ENCODE peak calls at places on chromosomes 6 and 20, in five cellular contexts. U is fibroblast of mammary gland, R is G401, Z is NCI-H1092, T is lung. B is an unnamed sample.

GRCh38 chr20:62991196-62991807 is 15.5 kb downstream of the BHLHE23 start:
- DNase-seq in U (no peak), R (no peak), Z (no peak), T (no peak), B (no peak)

GRCh38 chr6:112665815-112666214 is 318.7 kb downstream of the RFPL4B start:
- DNase-seq in U (peak; percentile 75), R (no peak), Z (no peak), T (no peak), B (no peak)

GRCh38 chr6:111377558-111378120 is 105.4 kb downstream of the REV3L start:
- DNase-seq in U (peak; percentile 18), R (no peak), Z (no peak), T (no peak), B (no peak)

GRCh38 chr6:437042-437402 is 45.5 kb downstream of the IRF4 start:
- DNase-seq in U (peak; percentile 91), R (no peak), Z (no peak), T (no peak), B (no peak)

GRCh38 chr20:43068482-43068881 is 121.2 kb downstream of the PTPRT start:
- DNase-seq in U (no peak), R (no peak), Z (no peak), T (no peak), B (no peak)

GRCh38 chr6:148700047-148700712 is 46.6 kb upstream of the UST start:
- DNase-seq in U (peak; percentile 58), R (no peak), Z (no peak), T (no peak), B (no peak)

GRCh38 chr6:44012078-44012493 is 115.2 kb downstream of the MRPL14 start:
- DNase-seq in U (peak; percentile 100), R (no peak), Z (no peak), T (no peak), B (no peak)

GRCh38 chr6:105077592-105078463 is 102.0 kb downstream of the POPDC3 start:
- DNase-seq in U (peak; percentile 69), R (peak; percentile 36), Z (peak; percentile 0), T (no peak), B (no peak)

GRCh38 chr20:51529027-51529749 is 13.3 kb downstream of the NFATC2 start:
- DNase-seq in U (peak; percentile 14), R (no peak), Z (no peak), T (no peak), B (peak; percentile 33)